ENCODE peak calls at places on chromosomes 1 and 21, in eight cellular contexts. P is IMR-90, T is astrocyte of the spinal cord, X is OCI-LY7, U is uterus, F is choroid plexus epithelial cell, A is body of pancreas, B is esophagus squamous epithelium. Q is an unnamed sample.

GRCh38 chr1:110636149-110636935 is 30.2 kb upstream of the KCNA2 start:
- DNase-seq in P (no peak), T (no peak), X (peak; percentile 81), U (no peak), F (no peak), A (no peak), B (no peak), Q (no peak)

GRCh38 chr21:26422138-26422537 is 150.9 kb downstream of the CYYR1 start:
- DNase-seq in P (no peak), T (no peak), X (no peak), U (no peak), F (no peak), A (no peak), B (no peak), Q (no peak)

GRCh38 chr1:76507376-76507775 is 359.9 kb upstream of the ST6GALNAC5 start:
- DNase-seq in P (no peak), T (no peak), X (no peak), U (no peak), F (no peak), A (no peak), B (no peak), Q (no peak)

GRCh38 chr1:36839485-36839884 is 194.8 kb downstream of the GRIK3 start:
- DNase-seq in P (no peak), T (no peak), X (no peak), U (no peak), F (no peak), A (no peak), B (no peak), Q (no peak)

GRCh38 chr1:31063636-31064035 is 1.9 kb downstream of the PUM1 start:
- DNase-seq in P (peak; percentile 6), T (peak; percentile 34), X (peak; percentile 42), U (no peak), F (peak; percentile 32), A (no peak), B (no peak), Q (peak; percentile 29)

GRCh38 chr1:36369472-36369871 is 16.3 kb downstream of the STK40 start:
- DNase-seq in P (no peak), T (no peak), X (no peak), U (no peak), F (no peak), A (no peak), B (no peak), Q (no peak)

GRCh38 chr1:94463056-94463764 is 45.0 kb downstream of the ABCD3 start:
- DNase-seq in P (no peak), T (no peak), X (no peak), U (no peak), F (no peak), A (no peak), B (no peak), Q (no peak)

GRCh38 chr1:181486098-181486420 is 2.7 kb downstream of the CACNA1E start:
- DNase-seq in P (no peak), T (no peak), X (no peak), U (no peak), F (no peak), A (no peak), B (no peak), Q (no peak)

GRCh38 chr1:226427131-226427530 is 19.2 kb upstream of the PARP1 start:
- DNase-seq in P (no peak), T (no peak), X (no peak), U (no peak), F (no peak), A (no peak), B (no peak), Q (no peak)

GRCh38 chr1:34858901-34859441 is 578 bp downstream of the SMIM12 start:
- DNase-seq in P (peak; percentile 28), T (peak; percentile 45), X (peak; percentile 11), U (no peak), F (peak; percentile 53), A (peak; percentile 30), B (no peak), Q (peak; percentile 65)

GRCh38 chr1:913491-914252 is 10.1 kb upstream of the SAMD11 start:
- DNase-seq in P (no peak), T (no peak), X (no peak), U (peak; percentile 12), F (no peak), A (peak; percentile 9), B (no peak), Q (no peak)

GRCh38 chr21:36707763-36708511 is 9.0 kb downstream of the SIM2 start:
- DNase-seq in P (no peak), T (no peak), X (no peak), U (no peak), F (no peak), A (no peak), B (no peak), Q (no peak)

GRCh38 chr1:61569212-61569621 is 155.7 kb downstream of the TM2D1 start:
- DNase-seq in P (no peak), T (no peak), X (no peak), U (no peak), F (no peak), A (no peak), B (no peak), Q (no peak)

GRCh38 chr1:155083865-155084721 is 5.5 kb downstream of the EFNA3 start:
- DNase-seq in P (no peak), T (no peak), X (peak; percentile 59), U (peak; percentile 66), F (no peak), A (peak; percentile 55), B (no peak), Q (peak; percentile 50)

GRCh38 chr1:209443975-209444651 is 139.4 kb upstream of the CAMK1G start:
- DNase-seq in P (no peak), T (no peak), X (no peak), U (no peak), F (no peak), A (no peak), B (no peak), Q (no peak)

GRCh38 chr1:150789396-150789795 is 18.7 kb downstream of the CTSK start:
- DNase-seq in P (no peak), T (no peak), X (no peak), U (no peak), F (no peak), A (no peak), B (no peak), Q (no peak)

GRCh38 chr1:243890576-243890975 is 40.5 kb upstream of the AKT3 start:
- DNase-seq in P (peak; percentile 72), T (peak; percentile 58), X (no peak), U (no peak), F (peak; percentile 51), A (no peak), B (no peak), Q (peak; percentile 35)

GRCh38 chr1:209889077-209889418 is 49.0 kb upstream of the SYT14 start:
- DNase-seq in P (no peak), T (no peak), X (no peak), U (no peak), F (no peak), A (no peak), B (no peak), Q (no peak)

GRCh38 chr1:197083474-197083873 is 16.4 kb upstream of the F13B start:
- DNase-seq in P (no peak), T (no peak), X (no peak), U (no peak), F (no peak), A (no peak), B (no peak), Q (no peak)

GRCh38 chr1:17059391-17060128 is 5.7 kb upstream of the SDHB start:
- DNase-seq in P (peak; percentile 71), T (peak; percentile 68), X (peak; percentile 76), U (no peak), F (peak; percentile 86), A (peak; percentile 78), B (no peak), Q (peak; percentile 78)

GRCh38 chr1:15950302-15950701 is 25.6 kb downstream of the ZBTB17 start:
- DNase-seq in P (no peak), T (no peak), X (no peak), U (no peak), F (no peak), A (no peak), B (no peak), Q (no peak)

GRCh38 chr1:48470506-48470905 is 1.5 kb downstream of the SPATA6 start:
- DNase-seq in P (no peak), T (peak; percentile 41), X (no peak), U (peak; percentile 42), F (peak; percentile 57), A (peak; percentile 29), B (no peak), Q (peak; percentile 62)
- TF ChIP-seq CTCF in P (no peak), T (peak; percentile 4), X (no peak), U (no peak), F (peak; percentile 4), A (peak; percentile 5), B (no peak), Q (no peak)

GRCh38 chr1:201113451-201114244 is 1.4 kb upstream of the CACNA1S start:
- DNase-seq in P (no peak), T (no peak), X (no peak), U (no peak), F (peak; percentile 5), A (no peak), B (no peak), Q (no peak)
- H3K4me3 ChIP-seq in P (no peak overlapping the region), T (peak overlapping the region; percentile 54), X (no peak overlapping the region), U (no peak overlapping the region), F (no peak overlapping the region), A (no peak overlapping the region), B (peak overlapping the region; percentile 82), Q (no peak overlapping the region)

GRCh38 chr1:242237051-242237450 is 238.2 kb upstream of the MAP1LC3C start:
- DNase-seq in P (no peak), T (no peak), X (no peak), U (no peak), F (no peak), A (no peak), B (no peak), Q (no peak)
- TF ChIP-seq CTCF in P (no peak), T (no peak), X (no peak), U (no peak), F (no peak), A (no peak), B (no peak), Q (no peak)

GRCh38 chr1:6308449-6308848 is 47.6 kb upstream of the GPR153 start:
- DNase-seq in P (no peak), T (no peak), X (no peak), U (no peak), F (no peak), A (no peak), B (no peak), Q (no peak)

GRCh38 chr1:6303397-6304012 is 42.6 kb upstream of the GPR153 start:
- DNase-seq in P (peak; percentile 4), T (no peak), X (no peak), U (no peak), F (no peak), A (no peak), B (no peak), Q (no peak)

GRCh38 chr1:6310116-6310848 is 49.4 kb upstream of the GPR153 start:
- DNase-seq in P (no peak), T (no peak), X (no peak), U (no peak), F (no peak), A (no peak), B (no peak), Q (no peak)

GRCh38 chr1:6309550-6309949 is 48.7 kb upstream of the GPR153 start:
- DNase-seq in P (no peak), T (no peak), X (no peak), U (no peak), F (no peak), A (no peak), B (no peak), Q (no peak)

DNA sequence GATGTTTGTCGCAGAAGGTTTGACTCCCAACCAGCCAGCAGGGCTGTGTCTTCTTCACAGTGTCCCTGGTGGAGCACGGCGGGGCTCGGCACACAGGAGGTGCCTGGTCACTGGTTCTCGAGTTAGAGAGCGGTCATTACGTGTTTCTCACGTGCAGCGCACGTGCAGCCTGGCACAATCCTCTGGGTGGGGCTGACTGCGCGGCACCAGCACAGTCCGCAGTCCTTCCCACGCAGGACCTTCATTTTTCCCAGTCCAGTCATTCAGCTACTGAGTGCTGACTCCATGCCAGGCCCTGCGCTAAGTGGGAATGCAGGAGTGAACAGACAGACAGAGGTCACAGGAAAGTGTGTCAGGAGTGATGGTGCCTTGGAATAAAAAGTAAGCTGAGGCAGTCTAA is 46.2 kb upstream of the GPR153 start:
- DNase-seq in P (peak; percentile 22), T (no peak), X (no peak), U (no peak), F (no peak), A (no peak), B (no peak), Q (no peak)
- H3K4me3 ChIP-seq in P (no peak overlapping the region), T (no peak overlapping the region), X (no peak overlapping the region), U (no peak overlapping the region), F (no peak overlapping the region), A (no peak overlapping the region), B (no peak overlapping the region), Q (no peak overlapping the region)